ENCODE peak calls at places on chromosomes 11 and 22, in four cellular contexts. L, Z, P and C are unnamed samples.

GRCh38 chr11:112334381-112334780 is 73.7 kb upstream of the PLET1 start:
- DNase-seq in L (no peak), Z (no peak), P (no peak), C (no peak)

GRCh38 chr22:17258015-17258827 is 39.0 kb upstream of the ADA2 start:
- DNase-seq in L (peak; percentile 12), Z (peak; percentile 93), P (no peak), C (no peak)

GRCh38 chr22:45420539-45420938 is 7.0 kb downstream of the RIBC2 start:
- DNase-seq in L (no peak), Z (no peak), P (peak; percentile 51), C (no peak)

GRCh38 chr11:62223095-62223494 is 14.6 kb downstream of the SCGB2A1 start:
- DNase-seq in L (peak; percentile 3), Z (peak; percentile 17), P (no peak), C (no peak)

GRCh38 chr11:72918825-72919224 is 104.6 kb downstream of the ATG16L2 start:
- DNase-seq in L (no peak), Z (no peak), P (no peak), C (no peak)

GRCh38 chr11:77418155-77418980 is 55.5 kb downstream of the PAK1 start:
- DNase-seq in L (no peak), Z (no peak), P (no peak), C (no peak)

GRCh38 chr22:50530857-50531545 is 1.2 kb upstream of the TYMP start:
- DNase-seq in L (peak; percentile 90), Z (peak; percentile 87), P (peak; percentile 86), C (no peak)

GRCh38 chr22:43891360-43892182 is at the start of gene PNPLA5:
- DNase-seq in L (no peak), Z (peak; percentile 50), P (no peak), C (no peak)

GRCh38 chr11:122036022-122036421 is 80.0 kb downstream of the BLID start:
- DNase-seq in L (peak; percentile 85), Z (no peak), P (no peak), C (no peak)

GRCh38 chr22:28563636-28564035 is 116.0 kb downstream of the TTC28 start:
- DNase-seq in L (no peak), Z (no peak), P (no peak), C (no peak)

GRCh38 chr11:43503417-43503816 is 144.7 kb downstream of the TTC17 start:
- DNase-seq in L (peak; percentile 15), Z (no peak), P (peak; percentile 2), C (no peak)